ENCODE peak calls at places on chromosomes 5 and 9, in ten cellular contexts. C, B, Z, J, G, T, K, I, M and D are unnamed samples.

GRCh38 chr5:99808657-99809230 is 726.4 kb upstream of the FAM174A start:
- DNase-seq in C (no peak), B (no peak), Z (no peak), J (no peak), G (no peak), T (no peak), K (no peak), I (no peak), M (no peak), D (no peak)

GRCh38 chr5:42944989-42945388 is 95.1 kb downstream of the ANXA2R start:
- DNase-seq in C (no peak), B (peak), Z (peak), J (peak), G (no peak), T (no peak), K (no peak), I (peak), M (no peak), D (no peak)

GRCh38 chr9:97598461-97599288 is 34.5 kb downstream of the TSTD2 start:
- DNase-seq in C (peak), B (peak), Z (peak), J (peak), G (peak), T (peak), K (peak), I (peak), M (no peak), D (peak)

GRCh38 chr9:73089304-73089985 is 62.2 kb upstream of the ANXA1 start:
- DNase-seq in C (no peak), B (no peak), Z (no peak), J (no peak), G (no peak), T (no peak), K (no peak), I (peak), M (no peak), D (no peak)

GRCh38 chr9:123005964-123006363 is 27.5 kb upstream of the GPR21 start:
- DNase-seq in C (no peak), B (peak), Z (no peak), J (no peak), G (no peak), T (no peak), K (no peak), I (no peak), M (no peak), D (no peak)

GRCh38 chr9:129006328-129007034 is 21.6 kb downstream of the SH3GLB2 start:
- DNase-seq in C (peak), B (peak), Z (peak), J (peak), G (no peak), T (peak), K (peak), I (peak), M (no peak), D (peak)

GRCh38 chr9:121498150-121498486 is 1.5 kb downstream of the GGTA1 start:
- DNase-seq in C (no peak), B (peak), Z (peak), J (peak), G (no peak), T (peak), K (peak), I (peak), M (no peak), D (peak)

GRCh38 chr5:149740866-149741459 is 10.9 kb downstream of the PPARGC1B start:
- DNase-seq in C (peak), B (no peak), Z (no peak), J (no peak), G (no peak), T (no peak), K (peak), I (no peak), M (no peak), D (no peak)

GRCh38 chr5:141914154-141914743 is 9.4 kb upstream of the DELE1 start:
- DNase-seq in C (peak), B (no peak), Z (no peak), J (no peak), G (no peak), T (peak), K (peak), I (no peak), M (no peak), D (peak)